ENCODE peak calls at places on chromosomes 3 and 15, in eight cellular contexts. K, W, R, L, Z, B, Y and M are unnamed samples.

GRCh38 chr15:81111510-81112375 is 22.3 kb upstream of the CFAP161 start:
- DNase-seq in L (no peak), K (no peak), Z (no peak), W (peak), Y (no peak), B (no peak), R (no peak), M (no peak)

GRCh38 chr15:43903864-43904290 is 77.1 kb downstream of the WDR76 start:
- DNase-seq in K (peak), R (no peak), Z (peak), W (peak), Y (peak), B (peak), L (no peak), M (no peak)

GRCh38 chr15:68791431-68792283 is 29.0 kb downstream of the ANP32A start:
- DNase-seq in B (peak), K (no peak), Z (no peak), L (no peak), R (no peak), W (no peak), Y (no peak), M (no peak)

GRCh38 chr15:74127954-74128784 is 2.2 kb upstream of the ISLR2 start:
- DNase-seq in B (no peak), R (no peak), Z (peak), Y (no peak), K (no peak), L (no peak), W (peak), M (no peak)

GRCh38 chr3:13110678-13111116 is 37.5 kb upstream of the IQSEC1 start:
- DNase-seq in R (no peak), Z (no peak), W (no peak), Y (peak), K (no peak), L (peak), B (no peak), M (no peak)

GRCh38 chr3:171874879-171875278 is 31.7 kb downstream of the TMEM212 start:
- DNase-seq in B (no peak), L (no peak), K (no peak), W (peak), R (no peak), Z (peak), Y (no peak), M (no peak)

GRCh38 chr15:85757939-85758654 is 36.6 kb downstream of the KLHL25 start:
- DNase-seq in K (no peak), B (no peak), W (no peak), L (no peak), Z (no peak), Y (no peak), R (no peak), M (no peak)

GRCh38 chr3:141797167-141797773 is 34.1 kb downstream of the GRK7 start:
- DNase-seq in Y (peak), L (peak), R (peak), K (peak), Z (peak), W (peak), B (no peak), M (no peak)

GRCh38 chr15:40843885-40844542 is at the start of gene SPINT1:
- DNase-seq in W (peak), K (peak), L (no peak), Y (peak), Z (no peak), R (no peak), B (no peak), M (no peak)

GRCh38 chr3:45665101-45665572 is 24.1 kb upstream of the SACM1L start:
- DNase-seq in K (no peak), Z (peak), R (no peak), W (peak), B (peak), Y (peak), L (no peak), M (no peak)

GRCh38 chr3:37608061-37608702 is 253.5 kb upstream of the CTDSPL start:
- DNase-seq in Y (no peak), W (peak), R (peak), B (no peak), L (no peak), Z (no peak), K (no peak), M (no peak)

GRCh38 chr3:55059027-55059629 is 131.3 kb upstream of the LRTM1 start:
- DNase-seq in Y (no peak), R (no peak), K (no peak), Z (peak), B (no peak), W (peak), L (no peak), M (no peak)

GRCh38 chr3:124094496-124094895 is 102.6 kb upstream of the ROPN1 start:
- DNase-seq in Z (peak), Y (no peak), L (no peak), K (no peak), B (no peak), R (no peak), W (no peak), M (no peak)

GRCh38 chr15:62922514-62922913 is 120.0 kb upstream of the TPM1 start:
- DNase-seq in W (no peak), Y (no peak), B (no peak), K (no peak), Z (no peak), L (no peak), R (no peak), M (no peak)

GRCh38 chr3:95923496-95924210 is 890.7 kb upstream of the EPHA6 start:
- DNase-seq in Z (peak), W (peak), L (no peak), R (peak), K (peak), Y (no peak), B (no peak), M (peak)

GRCh38 chr3:134677196-134677986 is 26.6 kb upstream of the KY start:
- DNase-seq in Y (no peak), Z (peak), W (peak), R (no peak), K (no peak), B (no peak), L (no peak), M (no peak)

GRCh38 chr15:100353469-100353868 is 11.7 kb upstream of the ADAMTS17 start:
- DNase-seq in L (no peak), R (no peak), K (no peak), B (no peak), Z (no peak), W (no peak), Y (no peak), M (no peak)

GRCh38 chr3:38587548-38588131 is 61.8 kb downstream of the SCN5A start:
- DNase-seq in L (no peak), R (no peak), Z (no peak), K (no peak), W (no peak), B (no peak), Y (peak), M (peak)

GRCh38 chr3:174581551-174581950 is 277.6 kb upstream of the NAALADL2 start:
- DNase-seq in B (no peak), R (no peak), K (no peak), Y (no peak), W (peak), L (no peak), Z (no peak), M (no peak)

GRCh38 chr3:66297260-66297863 is 76.6 kb downstream of the SLC25A26 start:
- DNase-seq in W (peak), L (no peak), R (no peak), Y (no peak), Z (peak), K (no peak), B (no peak), M (no peak)

GRCh38 chr15:90449206-90449735 is 61.2 kb downstream of the IQGAP1 start:
- DNase-seq in W (peak), K (no peak), Y (no peak), R (no peak), B (no peak), Z (no peak), L (no peak), M (no peak)

GRCh38 chr3:186284661-186285060 is 77.4 kb downstream of the DGKG start:
- DNase-seq in Z (no peak), W (no peak), B (no peak), K (no peak), R (no peak), Y (no peak), L (no peak), M (no peak)

GRCh38 chr15:58249646-58250312 is 111.6 kb downstream of the AQP9 start:
- DNase-seq in R (no peak), K (no peak), Z (no peak), W (no peak), L (no peak), B (no peak), Y (no peak), M (no peak)

GRCh38 chr3:58544546-58544945 is 7.6 kb upstream of the ACOX2 start:
- DNase-seq in R (no peak), K (no peak), L (no peak), Z (no peak), Y (no peak), W (no peak), B (no peak), M (no peak)

GRCh38 chr15:98581715-98582114 is 66.6 kb upstream of the IGF1R start:
- DNase-seq in K (no peak), W (no peak), Z (no peak), L (no peak), B (no peak), Y (no peak), R (no peak), M (no peak)
- H3K4me3 ChIP-seq in K (no peak), W (no peak), Z (no peak), L (no peak), B (no peak), Y (no peak), R (no peak), M (no peak)

GRCh38 chr3:52539010-52539653 is 2.7 kb downstream of the UQCC5 start:
- DNase-seq in W (no peak), Z (no peak), Y (no peak), B (no peak), L (no peak), K (no peak), R (no peak), M (no peak)

GRCh38 chr3:52536369-52537164 is at the start of gene UQCC5:
- DNase-seq in R (peak), Z (peak), L (peak), K (peak), Y (peak), B (peak), W (peak), M (peak)

GRCh38 chr3:52537165-52537635 is 795 bp downstream of the UQCC5 start:
- DNase-seq in Y (no peak), R (no peak), Z (no peak), W (no peak), L (peak), B (no peak), K (no peak), M (no peak)

GRCh38 chr3:52536112-52536368 is 365 bp upstream of the UQCC5 start:
- DNase-seq in Z (no peak), R (no peak), W (no peak), B (no peak), Y (no peak), K (no peak), L (no peak), M (no peak)

GRCh38 chr3:52537726-52538421 is 1.5 kb downstream of the UQCC5 start:
- DNase-seq in L (no peak), Y (no peak), R (no peak), W (peak), Z (no peak), K (peak), B (no peak), M (no peak)
- H3K4me3 ChIP-seq in L (peak), Y (peak), R (peak), W (peak), Z (peak), K (peak), B (peak), M (peak)

GRCh38 chr3:8500966-8501365 is 657 bp upstream of the LMCD1 start:
- DNase-seq in Y (no peak), L (no peak), B (no peak), K (no peak), W (no peak), Z (no peak), R (no peak), M (no peak)

GRCh38 chr3:8497582-8497981 is 4.0 kb upstream of the LMCD1 start:
- DNase-seq in K (no peak), W (peak), L (no peak), B (no peak), Y (no peak), Z (no peak), R (no peak), M (no peak)

GRCh38 chr3:8500208-8500961 is 1.2 kb upstream of the LMCD1 start:
- DNase-seq in W (peak), L (no peak), Z (peak), B (no peak), Y (no peak), R (no peak), K (peak), M (no peak)

GRCh38 chr3:8501388-8502131 is at the start of gene LMCD1:
- DNase-seq in B (peak), Z (peak), W (peak), K (peak), L (peak), R (peak), Y (peak), M (peak)

DNA sequence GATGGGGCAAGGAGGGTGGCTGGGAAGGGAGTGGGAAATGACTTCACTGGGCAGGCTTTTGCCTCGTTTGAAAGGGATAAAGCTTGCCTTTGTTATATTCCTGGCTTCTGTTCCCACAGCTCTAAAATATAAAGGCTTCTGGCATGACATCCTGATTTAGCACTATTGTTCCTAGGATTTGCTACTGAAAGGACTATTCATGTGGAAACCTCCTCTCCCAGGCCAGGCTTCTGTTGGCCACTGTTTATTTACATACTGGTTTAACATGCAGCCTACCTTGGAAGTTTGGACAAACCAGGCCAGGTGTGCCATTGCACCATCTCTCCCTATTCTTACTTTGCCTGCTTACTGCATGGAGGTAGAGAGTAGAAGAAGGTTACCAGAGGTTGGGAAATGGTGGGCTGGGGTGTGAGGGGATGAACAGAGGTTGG is 2.4 kb upstream of the LMCD1 start:
- DNase-seq in R (no peak), B (no peak), Y (no peak), L (no peak), Z (peak), W (no peak), K (no peak), M (no peak)
- H3K4me3 ChIP-seq in R (no peak), B (no peak), Y (no peak), L (no peak), Z (no peak), W (no peak), K (no peak), M (no peak)

DNA sequence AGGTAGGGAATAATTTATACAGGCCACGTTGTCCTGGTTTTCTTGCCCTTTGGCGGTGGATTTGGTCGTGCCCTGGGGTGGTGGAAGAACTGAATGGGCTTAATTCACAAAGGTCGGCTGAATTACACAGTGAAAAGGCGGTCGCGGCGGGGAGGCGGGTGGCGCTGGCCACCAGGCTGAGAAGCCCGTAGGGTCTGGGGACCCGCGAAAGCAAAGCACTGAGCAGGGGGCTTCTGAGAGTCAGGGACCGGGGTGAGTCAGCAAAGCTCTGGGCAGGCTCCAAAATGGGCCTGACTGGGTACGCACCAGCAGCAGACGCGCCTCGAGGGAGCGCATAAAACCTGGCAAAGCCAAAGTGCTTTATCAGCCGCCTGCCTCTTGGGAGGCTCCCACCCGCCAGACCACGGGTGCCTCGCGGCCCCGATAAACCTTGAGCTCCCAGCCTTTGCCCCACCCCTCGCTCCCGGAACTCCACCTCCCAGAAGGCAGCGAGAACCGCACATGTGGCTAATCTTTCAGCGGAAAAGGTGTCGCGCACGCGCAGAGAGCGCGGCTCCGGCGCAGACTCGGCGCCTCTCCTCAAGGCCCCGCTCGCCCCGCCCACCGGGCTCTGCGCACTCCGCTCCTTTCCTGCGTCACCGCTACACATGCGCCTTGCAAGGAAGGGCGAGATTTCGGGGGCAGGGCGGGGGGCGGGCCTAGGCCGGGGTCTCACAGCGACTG is 377 bp upstream of the ABCF3 start:
- DNase-seq in L (peak), Z (peak), W (peak), Y (peak), R (peak), K (peak), B (peak), M (peak)
- H3K4me3 ChIP-seq in L (peak), Z (peak), W (peak), Y (peak), R (peak), K (peak), B (peak), M (peak)